ENCODE peak calls at places on chromosomes 3 and 15, in seven cellular contexts. One of them, this sample, is unnamed.

GRCh38 chr3:197139586-197139985 is 110.0 kb upstream of the MELTF start:
- DNase-seq in uterus: no peak
- DNase-seq in HepG2: no peak
- DNase-seq in substantia nigra: no peak
- DNase-seq in CD8-positive, alpha-beta T cell: no peak
- DNase-seq in Peyer's patch: no peak
- DNase-seq in astrocyte: no peak
- DNase-seq in this sample: no peak

GRCh38 chr3:37262816-37263393 is 88.5 kb upstream of the LRRFIP2 start:
- DNase-seq in uterus: no peak
- DNase-seq in astrocyte: peak; percentile 57
- DNase-seq in Peyer's patch: no peak
- DNase-seq in CD8-positive, alpha-beta T cell: no peak
- DNase-seq in substantia nigra: no peak
- DNase-seq in HepG2: no peak
- DNase-seq in this sample: no peak

GRCh38 chr15:79329186-79329611 is 18.3 kb downstream of the TMED3 start:
- DNase-seq in CD8-positive, alpha-beta T cell: no peak
- DNase-seq in uterus: no peak
- DNase-seq in substantia nigra: no peak
- DNase-seq in Peyer's patch: no peak
- DNase-seq in astrocyte: peak; percentile 79
- DNase-seq in HepG2: peak; percentile 37
- DNase-seq in this sample: no peak

GRCh38 chr3:180409883-180410282 is 192.1 kb upstream of the TTC14 start:
- DNase-seq in Peyer's patch: no peak
- DNase-seq in astrocyte: no peak
- DNase-seq in HepG2: no peak
- DNase-seq in uterus: no peak
- DNase-seq in CD8-positive, alpha-beta T cell: no peak
- DNase-seq in substantia nigra: no peak
- DNase-seq in this sample: no peak

GRCh38 chr3:128367221-128367620 is 99.5 kb downstream of the DNAJB8 start:
- DNase-seq in Peyer's patch: no peak
- DNase-seq in CD8-positive, alpha-beta T cell: no peak
- DNase-seq in uterus: no peak
- DNase-seq in astrocyte: no peak
- DNase-seq in substantia nigra: no peak
- DNase-seq in HepG2: no peak
- DNase-seq in this sample: no peak

GRCh38 chr3:111539351-111540331 is 2.4 kb upstream of the CD96 start:
- DNase-seq in uterus: no peak
- DNase-seq in astrocyte: no peak
- DNase-seq in Peyer's patch: peak; percentile 62
- DNase-seq in substantia nigra: peak; percentile 11
- DNase-seq in CD8-positive, alpha-beta T cell: peak; percentile 70
- DNase-seq in HepG2: peak; percentile 34
- DNase-seq in this sample: no peak

GRCh38 chr15:55799287-55800212 is 56.6 kb upstream of the PRTG start:
- DNase-seq in Peyer's patch: no peak
- DNase-seq in HepG2: peak; percentile 46
- DNase-seq in uterus: peak; percentile 30
- DNase-seq in substantia nigra: peak; percentile 10
- DNase-seq in CD8-positive, alpha-beta T cell: no peak
- DNase-seq in astrocyte: peak; percentile 25
- DNase-seq in this sample: no peak

GRCh38 chr15:74723754-74724334 is 1.5 kb downstream of the CYP1A1 start:
- DNase-seq in substantia nigra: no peak
- DNase-seq in uterus: no peak
- DNase-seq in Peyer's patch: no peak
- DNase-seq in astrocyte: peak; percentile 65
- DNase-seq in CD8-positive, alpha-beta T cell: no peak
- DNase-seq in HepG2: peak; percentile 82
- DNase-seq in this sample: no peak

GRCh38 chr3:161171113-161171512 is 50.0 kb upstream of the NMD3 start:
- DNase-seq in HepG2: no peak
- DNase-seq in uterus: peak; percentile 37
- DNase-seq in Peyer's patch: no peak
- DNase-seq in substantia nigra: peak; percentile 5
- DNase-seq in CD8-positive, alpha-beta T cell: no peak
- DNase-seq in astrocyte: peak; percentile 90
- DNase-seq in this sample: peak; percentile 80

GRCh38 chr3:123893012-123893411 is 8.9 kb upstream of the MYLK start:
- DNase-seq in Peyer's patch: no peak
- DNase-seq in HepG2: no peak
- DNase-seq in substantia nigra: no peak
- DNase-seq in astrocyte: no peak
- DNase-seq in uterus: no peak
- DNase-seq in CD8-positive, alpha-beta T cell: no peak
- DNase-seq in this sample: no peak

GRCh38 chr15:62503451-62503850 is 338.4 kb upstream of the C2CD4B start:
- DNase-seq in Peyer's patch: no peak
- DNase-seq in CD8-positive, alpha-beta T cell: no peak
- DNase-seq in uterus: peak; percentile 47
- DNase-seq in astrocyte: no peak
- DNase-seq in substantia nigra: peak; percentile 24
- DNase-seq in HepG2: no peak
- DNase-seq in this sample: no peak
- H3K27ac ChIP-seq in Peyer's patch: no peak overlapping the region
- H3K27ac ChIP-seq in CD8-positive, alpha-beta T cell: no peak overlapping the region
- H3K27ac ChIP-seq in uterus: no peak overlapping the region
- H3K27ac ChIP-seq in astrocyte: no peak overlapping the region
- H3K27ac ChIP-seq in substantia nigra: no peak overlapping the region
- H3K27ac ChIP-seq in HepG2: no peak overlapping the region
- H3K27ac ChIP-seq in this sample: no peak overlapping the region

GRCh38 chr15:65071381-65071811 is 3.6 kb upstream of the RASL12 start:
- DNase-seq in Peyer's patch: no peak
- DNase-seq in HepG2: no peak
- DNase-seq in uterus: peak; percentile 89
- DNase-seq in substantia nigra: peak; percentile 32
- DNase-seq in astrocyte: no peak
- DNase-seq in CD8-positive, alpha-beta T cell: no peak
- DNase-seq in this sample: no peak
- H3K27ac ChIP-seq in Peyer's patch: peak overlapping the region; percentile 59
- H3K27ac ChIP-seq in HepG2: no peak overlapping the region
- H3K27ac ChIP-seq in uterus: peak overlapping the region; percentile 80
- H3K27ac ChIP-seq in substantia nigra: peak overlapping the region; percentile 21
- H3K27ac ChIP-seq in astrocyte: no peak overlapping the region
- H3K27ac ChIP-seq in CD8-positive, alpha-beta T cell: no peak overlapping the region
- H3K27ac ChIP-seq in this sample: peak overlapping the region; percentile 98

GRCh38 chr3:172853005-172853404 is 102.5 kb downstream of the ECT2 start:
- DNase-seq in CD8-positive, alpha-beta T cell: no peak
- DNase-seq in HepG2: no peak
- DNase-seq in Peyer's patch: no peak
- DNase-seq in substantia nigra: no peak
- DNase-seq in uterus: no peak
- DNase-seq in astrocyte: no peak
- DNase-seq in this sample: no peak
- H3K27ac ChIP-seq in CD8-positive, alpha-beta T cell: no peak overlapping the region
- H3K27ac ChIP-seq in HepG2: no peak overlapping the region
- H3K27ac ChIP-seq in Peyer's patch: no peak overlapping the region
- H3K27ac ChIP-seq in substantia nigra: no peak overlapping the region
- H3K27ac ChIP-seq in uterus: no peak overlapping the region
- H3K27ac ChIP-seq in astrocyte: no peak overlapping the region
- H3K27ac ChIP-seq in this sample: no peak overlapping the region

DNA sequence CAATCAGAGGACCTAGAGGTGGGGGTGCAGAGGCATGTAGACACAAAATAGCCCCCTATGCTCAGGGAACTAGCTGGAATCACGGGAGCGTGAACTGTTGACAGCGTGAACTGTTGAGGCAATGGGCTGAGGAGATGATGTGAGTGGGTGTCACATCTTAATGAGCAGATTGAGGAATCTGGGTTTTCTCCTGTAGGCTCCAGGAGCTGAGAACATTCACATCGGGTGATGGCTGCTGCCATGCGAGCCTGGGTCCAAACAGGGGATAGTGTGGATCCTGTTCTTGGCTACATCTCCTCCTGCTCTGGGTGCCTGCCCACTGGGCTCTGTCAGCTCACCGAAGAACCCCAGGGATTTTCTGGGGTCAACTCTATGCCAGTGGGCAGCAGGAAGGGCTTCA is 2.1 kb downstream of the LARP6 start:
- DNase-seq in substantia nigra: no peak
- DNase-seq in CD8-positive, alpha-beta T cell: no peak
- DNase-seq in HepG2: no peak
- DNase-seq in Peyer's patch: no peak
- DNase-seq in astrocyte: no peak
- DNase-seq in uterus: no peak
- DNase-seq in this sample: no peak
- H3K27ac ChIP-seq in substantia nigra: peak overlapping the region; percentile 99
- H3K27ac ChIP-seq in CD8-positive, alpha-beta T cell: no peak overlapping the region
- H3K27ac ChIP-seq in HepG2: no peak overlapping the region
- H3K27ac ChIP-seq in Peyer's patch: no peak overlapping the region
- H3K27ac ChIP-seq in astrocyte: peak overlapping the region; percentile 96
- H3K27ac ChIP-seq in uterus: no peak overlapping the region
- H3K27ac ChIP-seq in this sample: peak overlapping the region; percentile 97

GRCh38 chr15:92809064-92809879 is 90.9 kb upstream of the CHD2 start:
- DNase-seq in uterus: peak; percentile 97
- DNase-seq in HepG2: peak; percentile 95
- DNase-seq in astrocyte: peak; percentile 83
- DNase-seq in Peyer's patch: peak; percentile 96
- DNase-seq in CD8-positive, alpha-beta T cell: peak; percentile 98
- DNase-seq in substantia nigra: peak; percentile 97
- DNase-seq in this sample: peak; percentile 99

GRCh38 chr15:92806763-92807162 is 93.4 kb upstream of the CHD2 start:
- DNase-seq in CD8-positive, alpha-beta T cell: no peak
- DNase-seq in HepG2: no peak
- DNase-seq in uterus: peak; percentile 46
- DNase-seq in substantia nigra: no peak
- DNase-seq in astrocyte: no peak
- DNase-seq in Peyer's patch: no peak
- DNase-seq in this sample: no peak

GRCh38 chr15:92807971-92808571 is 92.1 kb upstream of the CHD2 start:
- DNase-seq in CD8-positive, alpha-beta T cell: no peak
- DNase-seq in HepG2: no peak
- DNase-seq in uterus: peak; percentile 29
- DNase-seq in substantia nigra: peak; percentile 65
- DNase-seq in Peyer's patch: peak; percentile 21
- DNase-seq in astrocyte: no peak
- DNase-seq in this sample: no peak

GRCh38 chr15:92809880-92810361 is 90.2 kb upstream of the CHD2 start:
- DNase-seq in Peyer's patch: peak; percentile 56
- DNase-seq in HepG2: no peak
- DNase-seq in astrocyte: peak; percentile 61
- DNase-seq in CD8-positive, alpha-beta T cell: peak; percentile 37
- DNase-seq in uterus: peak; percentile 53
- DNase-seq in substantia nigra: peak; percentile 44
- DNase-seq in this sample: peak; percentile 70

DNA sequence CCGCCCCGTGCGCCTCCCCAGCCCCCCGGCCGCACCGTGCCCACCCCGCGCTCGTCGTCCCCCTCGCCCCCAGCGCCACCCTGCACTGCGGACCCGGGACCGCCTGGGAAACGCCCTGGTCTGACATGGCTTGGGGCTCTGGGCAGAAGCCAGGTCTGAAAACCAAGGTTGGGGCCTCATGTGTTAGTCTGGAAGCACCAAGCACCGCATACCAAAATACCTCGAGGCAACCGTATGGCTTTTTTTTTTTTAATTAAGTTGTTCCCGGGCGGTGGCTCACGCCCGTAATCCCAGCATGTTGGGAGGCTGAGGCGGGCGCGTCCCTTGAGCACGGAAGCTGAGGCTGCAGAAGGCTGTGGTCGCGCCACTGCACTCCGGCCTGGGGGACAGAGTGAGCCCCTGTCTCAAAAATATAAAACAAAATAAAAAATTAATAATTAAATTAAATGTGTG is 91.5 kb upstream of the CHD2 start:
- DNase-seq in substantia nigra: peak; percentile 73
- DNase-seq in astrocyte: peak; percentile 72
- DNase-seq in uterus: peak; percentile 63
- DNase-seq in HepG2: no peak
- DNase-seq in Peyer's patch: no peak
- DNase-seq in CD8-positive, alpha-beta T cell: no peak
- DNase-seq in this sample: no peak
- H3K27ac ChIP-seq in substantia nigra: peak overlapping the region; percentile 94
- H3K27ac ChIP-seq in astrocyte: peak overlapping the region; percentile 100
- H3K27ac ChIP-seq in uterus: peak overlapping the region; percentile 99
- H3K27ac ChIP-seq in HepG2: peak overlapping the region; percentile 98
- H3K27ac ChIP-seq in Peyer's patch: peak overlapping the region; percentile 97
- H3K27ac ChIP-seq in CD8-positive, alpha-beta T cell: peak overlapping the region; percentile 94
- H3K27ac ChIP-seq in this sample: peak overlapping the region; percentile 94

DNA sequence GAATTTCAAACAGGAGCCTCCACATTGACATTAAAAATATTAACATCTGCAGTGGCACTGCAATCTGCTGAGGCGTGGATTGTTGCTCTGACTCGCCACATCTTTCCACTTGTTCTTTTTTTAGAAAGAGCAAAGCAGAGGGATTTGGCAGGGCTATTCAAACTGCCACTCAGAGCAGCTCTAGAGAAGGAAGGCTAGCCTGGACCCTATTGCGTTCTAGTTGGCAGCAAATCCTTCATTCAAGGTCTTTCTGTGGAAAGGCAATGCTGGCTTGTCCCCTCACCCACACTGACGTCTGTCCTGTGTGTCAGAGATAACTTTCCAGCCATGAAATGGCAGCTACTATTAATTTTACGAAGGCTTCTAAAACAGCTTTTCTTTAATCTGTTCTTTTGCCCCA is 483.2 kb upstream of the SGO1 start:
- DNase-seq in uterus: no peak
- DNase-seq in substantia nigra: peak; percentile 8
- DNase-seq in HepG2: no peak
- DNase-seq in CD8-positive, alpha-beta T cell: no peak
- DNase-seq in Peyer's patch: no peak
- DNase-seq in astrocyte: peak; percentile 65
- DNase-seq in this sample: no peak
- H3K27ac ChIP-seq in uterus: no peak overlapping the region
- H3K27ac ChIP-seq in substantia nigra: no peak overlapping the region
- H3K27ac ChIP-seq in HepG2: no peak overlapping the region
- H3K27ac ChIP-seq in CD8-positive, alpha-beta T cell: no peak overlapping the region
- H3K27ac ChIP-seq in Peyer's patch: no peak overlapping the region
- H3K27ac ChIP-seq in astrocyte: no peak overlapping the region
- H3K27ac ChIP-seq in this sample: peak overlapping the region; percentile 54